ENCODE peak calls at places on chromosomes 12 and 14, in six cellular contexts. N is heart left ventricle, S is A549, R is ovary, K is stomach, P is suprapubic skin. M is an unnamed sample.

GRCh38 chr14:34843011-34843554 is 32.1 kb downstream of the BAZ1A start:
- DNase-seq in N (no peak), S (peak), R (no peak), K (no peak), P (no peak), M (no peak)

GRCh38 chr12:65232490-65233077 is 45.9 kb upstream of the MSRB3 start:
- DNase-seq in N (no peak), S (peak), R (no peak), K (no peak), P (no peak), M (no peak)

GRCh38 chr14:54211562-54212308 is 185.1 kb upstream of the CDKN3 start:
- DNase-seq in N (no peak), S (peak), R (no peak), K (no peak), P (no peak), M (no peak)

GRCh38 chr14:37623552-37623951 is 28.1 kb downstream of the TTC6 start:
- DNase-seq in N (no peak), S (peak), R (no peak), K (no peak), P (no peak), M (no peak)

GRCh38 chr14:77641207-77641533 is 24.7 kb upstream of the SPTLC2 start:
- DNase-seq in N (no peak), S (no peak), R (no peak), K (no peak), P (no peak), M (no peak)

GRCh38 chr12:124762791-124763593 is 100.7 kb downstream of the SCARB1 start:
- DNase-seq in N (no peak), S (no peak), R (no peak), K (no peak), P (no peak), M (no peak)

GRCh38 chr12:20487519-20487918 is 119.2 kb downstream of the PDE3A start:
- DNase-seq in N (no peak), S (no peak), R (no peak), K (no peak), P (no peak), M (no peak)

GRCh38 chr12:116455540-116456306 is 103.5 kb upstream of the MAP1LC3B2 start:
- DNase-seq in N (peak), S (peak), R (peak), K (peak), P (peak), M (peak)

GRCh38 chr14:71524321-71524982 is 407.8 kb upstream of the RGS6 start:
- DNase-seq in N (no peak), S (no peak), R (no peak), K (no peak), P (no peak), M (no peak)

GRCh38 chr12:45130881-45131281 is 80.0 kb upstream of the DBX2 start:
- DNase-seq in N (no peak), S (peak), R (peak), K (no peak), P (no peak), M (no peak)

GRCh38 chr12:29732211-29732992 is 51.3 kb downstream of the TMTC1 start:
- DNase-seq in N (no peak), S (no peak), R (no peak), K (no peak), P (no peak), M (no peak)

GRCh38 chr14:95698287-95698686 is 12.1 kb downstream of the TCL1B start:
- DNase-seq in N (no peak), S (no peak), R (no peak), K (no peak), P (no peak), M (no peak)

GRCh38 chr14:95701846-95702221 is 12.1 kb downstream of the TCL1A start:
- DNase-seq in N (no peak), S (no peak), R (no peak), K (no peak), P (no peak), M (no peak)

GRCh38 chr14:95697764-95698163 is 11.5 kb downstream of the TCL1B start:
- DNase-seq in N (no peak), S (no peak), R (no peak), K (no peak), P (no peak), M (no peak)

GRCh38 chr14:95699397-95699796 is 13.2 kb downstream of the TCL1B start:
- DNase-seq in N (no peak), S (no peak), R (no peak), K (no peak), P (no peak), M (no peak)

DNA sequence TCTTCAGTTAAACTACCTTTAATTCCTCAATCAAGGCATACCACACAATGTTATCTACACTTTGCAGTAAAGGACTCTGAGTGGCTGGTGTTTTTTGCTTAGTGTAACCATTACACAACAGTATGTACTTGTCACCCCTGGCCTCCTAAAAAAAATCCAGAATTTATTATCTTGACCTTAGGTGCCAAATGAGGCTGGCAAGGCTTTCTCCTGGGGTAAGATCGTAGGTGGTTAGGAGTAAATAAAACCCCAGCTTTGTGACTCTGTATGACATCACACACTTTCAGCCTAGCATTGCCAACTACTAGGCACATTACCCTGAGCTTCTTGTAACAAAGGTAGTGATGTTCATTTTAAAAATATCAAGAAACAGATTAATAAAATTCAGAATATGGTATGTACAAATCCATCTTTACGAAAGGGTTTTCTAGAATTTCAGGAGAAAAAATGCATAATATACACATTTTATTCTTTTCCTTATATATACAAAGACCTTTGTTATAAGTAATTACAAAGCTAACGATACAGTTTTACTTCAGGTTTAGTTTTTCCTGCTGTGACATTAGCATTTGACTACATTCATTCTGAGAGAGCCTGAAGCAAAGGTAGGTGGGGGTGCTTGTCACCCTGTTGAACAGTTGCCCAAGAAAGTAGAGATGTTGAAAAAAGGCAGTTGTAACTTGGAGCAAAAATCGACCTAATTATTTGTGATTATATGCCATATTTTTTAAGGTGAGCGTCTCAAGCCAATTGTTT is 13.5 kb downstream of the TCL1A start:
- DNase-seq in N (no peak), S (no peak), R (no peak), K (no peak), P (no peak), M (no peak)
- TF ChIP-seq POLR2A in N (no peak), S (no peak), R (no peak), K (no peak), P (no peak), M (no peak)

GRCh38 chr14:23172096-23172495 is 11.4 kb downstream of the SLC7A8 start:
- DNase-seq in N (no peak), S (no peak), R (no peak), K (no peak), P (no peak), M (no peak)

GRCh38 chr14:23173796-23174195 is 9.7 kb downstream of the SLC7A8 start:
- DNase-seq in N (no peak), S (no peak), R (no peak), K (no peak), P (peak), M (no peak)

GRCh38 chr14:23173039-23173438 is 10.4 kb downstream of the SLC7A8 start:
- DNase-seq in N (no peak), S (no peak), R (no peak), K (no peak), P (no peak), M (no peak)

GRCh38 chr14:23171251-23171975 is 12.0 kb downstream of the SLC7A8 start:
- DNase-seq in N (no peak), S (no peak), R (no peak), K (peak), P (no peak), M (no peak)

GRCh38 chr14:23172572-23172971 is 10.9 kb downstream of the SLC7A8 start:
- DNase-seq in N (no peak), S (no peak), R (no peak), K (no peak), P (no peak), M (no peak)
- TF ChIP-seq POLR2A in N (no peak), S (no peak), R (no peak), K (no peak), P (no peak), M (no peak)

GRCh38 chr12:89353823-89354629 is 1.7 kb upstream of the DUSP6 start:
- DNase-seq in N (peak), S (peak), R (peak), K (peak), P (peak), M (peak)

GRCh38 chr12:89356069-89356665 is 3.9 kb upstream of the DUSP6 start:
- DNase-seq in N (no peak), S (no peak), R (no peak), K (no peak), P (no peak), M (no peak)

GRCh38 chr12:89354630-89354931 is 2.3 kb upstream of the DUSP6 start:
- DNase-seq in N (no peak), S (peak), R (no peak), K (no peak), P (no peak), M (no peak)

GRCh38 chr12:89357297-89357730 is 5.0 kb upstream of the DUSP6 start:
- DNase-seq in N (no peak), S (no peak), R (no peak), K (no peak), P (no peak), M (peak)

GRCh38 chr12:89355243-89356068 is 3.2 kb upstream of the DUSP6 start:
- DNase-seq in N (no peak), S (no peak), R (no peak), K (no peak), P (no peak), M (no peak)
- TF ChIP-seq POLR2A in N (no peak), S (no peak), R (no peak), K (no peak), P (no peak), M (no peak)

GRCh38 chr12:6903712-6904111 is 910 bp upstream of the LRRC23 start:
- DNase-seq in N (no peak), S (no peak), R (no peak), K (no peak), P (no peak), M (no peak)

GRCh38 chr12:6905414-6906040 is 905 bp downstream of the LRRC23 start:
- DNase-seq in N (no peak), S (no peak), R (no peak), K (no peak), P (no peak), M (no peak)

GRCh38 chr12:6899837-6900519 is 4.6 kb upstream of the LRRC23 start:
- DNase-seq in N (no peak), S (peak), R (no peak), K (peak), P (no peak), M (peak)

GRCh38 chr12:6902448-6902847 is 2.2 kb upstream of the LRRC23 start:
- DNase-seq in N (no peak), S (no peak), R (no peak), K (no peak), P (no peak), M (no peak)

GRCh38 chr12:6904280-6905276 is at the start of gene LRRC23:
- DNase-seq in N (peak), S (peak), R (peak), K (peak), P (peak), M (peak)
- TF ChIP-seq POLR2A in N (no peak), S (peak), R (peak), K (no peak), P (peak), M (no peak)

M was measured in Peyer's patch.